ENCODE peak calls at places on chromosome 21, in six cellular contexts. B is prostate gland, X is epithelial cell of esophagus, V is IMR-90, Y is HFFc6, T is heart left ventricle. I is an unnamed sample.

GRCh38 chr21:26451014-26451740 is 121.9 kb downstream of the CYYR1 start:
- DNase-seq in V (no peak), B (no peak), T (no peak), X (peak; percentile 38), Y (no peak), I (no peak)

GRCh38 chr21:44714905-44715304 is 3.5 kb upstream of the TSPEAR start:
- DNase-seq in X (no peak), T (no peak), V (no peak), Y (no peak), B (no peak), I (no peak)

GRCh38 chr21:33901421-33902288 is 13.9 kb downstream of the ATP5PO start:
- DNase-seq in B (peak; percentile 20), Y (peak; percentile 59), X (peak; percentile 60), V (peak; percentile 67), T (no peak), I (no peak)

GRCh38 chr21:14119038-14119437 is 91.7 kb downstream of the LIPI start:
- DNase-seq in V (peak; percentile 1), B (no peak), T (no peak), X (no peak), Y (no peak), I (no peak)

GRCh38 chr21:38989745-38990423 is 184.2 kb downstream of the ETS2 start:
- DNase-seq in Y (peak; percentile 39), X (peak; percentile 89), T (peak; percentile 46), B (peak; percentile 75), V (peak; percentile 94), I (peak; percentile 18)

GRCh38 chr21:15809818-15810217 is 80.0 kb downstream of the USP25 start:
- DNase-seq in Y (no peak), T (no peak), B (no peak), V (peak; percentile 78), X (peak; percentile 71), I (no peak)

GRCh38 chr21:45347712-45348477 is 57.1 kb upstream of the COL18A1 start:
- DNase-seq in T (no peak), V (no peak), X (no peak), B (no peak), Y (peak; percentile 11), I (no peak)

GRCh38 chr21:30668776-30669175 is 26.1 kb downstream of the KRTAP20-3 start:
- DNase-seq in V (no peak), X (no peak), Y (no peak), B (no peak), T (no peak), I (no peak)

GRCh38 chr21:25708467-25709065 is 26.1 kb downstream of the ATP5PF start:
- DNase-seq in Y (peak; percentile 33), V (peak; percentile 56), T (no peak), B (peak; percentile 36), X (peak; percentile 60), I (peak; percentile 32)

GRCh38 chr21:33951276-33952178 is 35.9 kb upstream of the ATP5PO start:
- DNase-seq in B (no peak), X (no peak), V (peak; percentile 79), T (no peak), Y (peak; percentile 39), I (no peak)

GRCh38 chr21:44893278-44893556 is 19.7 kb upstream of the PTTG1IP start:
- DNase-seq in T (no peak), B (no peak), V (no peak), Y (no peak), X (no peak), I (no peak)

GRCh38 chr21:44000360-44000759 is 11.7 kb upstream of the TRAPPC10 start:
- DNase-seq in B (no peak), T (no peak), X (no peak), V (no peak), Y (no peak), I (no peak)

GRCh38 chr21:34803792-34804440 is 135.1 kb downstream of the CLIC6 start:
- DNase-seq in X (no peak), T (no peak), V (no peak), B (no peak), Y (no peak), I (no peak)

GRCh38 chr21:36813071-36813470 is 114.2 kb downstream of the SIM2 start:
- DNase-seq in V (no peak), T (no peak), X (no peak), Y (no peak), B (no peak), I (no peak)

GRCh38 chr21:31498985-31499384 is 154.9 kb upstream of the TIAM1 start:
- DNase-seq in X (no peak), T (no peak), V (no peak), B (no peak), Y (no peak), I (no peak)

GRCh38 chr21:24895885-24896734 is 711.2 kb downstream of the MRPL39 start:
- DNase-seq in X (no peak), T (no peak), Y (peak; percentile 32), B (peak; percentile 18), V (peak; percentile 25), I (peak; percentile 5)

GRCh38 chr21:32411366-32412161 is 942 bp upstream of the EVA1C start:
- DNase-seq in B (peak; percentile 93), X (peak; percentile 56), T (peak; percentile 96), V (peak; percentile 38), Y (peak; percentile 24), I (peak; percentile 92)

GRCh38 chr21:28066051-28066450 is 926.6 kb downstream of the LTN1 start:
- DNase-seq in B (no peak), V (peak; percentile 8), X (no peak), T (no peak), Y (no peak), I (no peak)

GRCh38 chr21:26686278-26686677 is 113.2 kb upstream of the CYYR1 start:
- DNase-seq in B (no peak), T (no peak), X (peak; percentile 63), Y (peak; percentile 3), V (peak; percentile 44), I (peak; percentile 21)

GRCh38 chr21:34916446-34916845 is 132.7 kb downstream of the RUNX1 start:
- DNase-seq in X (no peak), B (no peak), V (peak; percentile 86), T (no peak), Y (peak; percentile 59), I (no peak)

GRCh38 chr21:26098758-26099157 is 71.8 kb downstream of the APP start:
- DNase-seq in V (peak; percentile 26), X (peak; percentile 92), T (no peak), Y (no peak), B (no peak), I (no peak)

GRCh38 chr21:30552782-30553181 is 8.3 kb downstream of the KRTAP19-7 start:
- DNase-seq in V (no peak), T (no peak), Y (no peak), X (no peak), B (no peak), I (no peak)

GRCh38 chr21:46065215-46065992 is 32.5 kb upstream of the COL6A2 start:
- DNase-seq in Y (peak; percentile 53), T (peak; percentile 63), X (no peak), V (peak; percentile 76), B (no peak), I (peak; percentile 38)

GRCh38 chr21:39564200-39564599 is 48.5 kb upstream of the B3GALT5 start:
- DNase-seq in B (no peak), Y (no peak), V (no peak), T (peak; percentile 81), X (no peak), I (peak; percentile 75)

GRCh38 chr21:42476493-42477342 is 19.3 kb downstream of the RSPH1 start:
- DNase-seq in Y (no peak), X (no peak), B (no peak), T (no peak), V (no peak), I (no peak)

GRCh38 chr21:33025471-33026298 is at the start of gene OLIG2:
- DNase-seq in T (no peak), X (no peak), B (no peak), Y (no peak), V (peak; percentile 16), I (no peak)

GRCh38 chr21:31098576-31099005 is 60.3 kb upstream of the KRTAP19-8 start:
- DNase-seq in V (peak; percentile 48), X (peak; percentile 65), Y (peak; percentile 12), B (peak; percentile 24), T (peak; percentile 61), I (peak; percentile 66)

I was measured in body of pancreas.